ENCODE peak calls at places on chromosomes 7 and 10, in four cellular contexts. G is HepG2, A is K562, R is WTC11. V is an unnamed sample.

GRCh38 chr7:141558544-141559183 is 7.5 kb downstream of the AGK start:
- DNase-seq in R (no peak), A (no peak), G (no peak), V (no peak)

GRCh38 chr10:52755297-52756062 is 17.1 kb downstream of the MBL2 start:
- DNase-seq in G (peak), A (no peak), R (no peak), V (no peak)

GRCh38 chr10:89670926-89671325 is 25.9 kb upstream of the PANK1 start:
- DNase-seq in R (no peak), G (no peak), A (no peak), V (no peak)

GRCh38 chr10:86292462-86293322 is 73.9 kb downstream of the GRID1 start:
- DNase-seq in R (no peak), A (no peak), G (no peak), V (no peak)

GRCh38 chr7:157432957-157433576 is 96.3 kb downstream of the DNAJB6 start:
- DNase-seq in G (no peak), A (peak), R (peak), V (peak)

GRCh38 chr7:108181073-108181985 is 51.2 kb upstream of the LAMB4 start:
- DNase-seq in A (peak), G (peak), R (peak), V (peak)

GRCh38 chr10:11884706-11885423 is 61.7 kb downstream of the PROSER2 start:
- DNase-seq in G (no peak), R (no peak), A (no peak), V (no peak)

GRCh38 chr7:4861673-4862072 is at the start of gene PAPOLB:
- DNase-seq in G (no peak), A (no peak), R (peak), V (no peak)

GRCh38 chr7:149317986-149318672 is 56.1 kb downstream of the ZNF783 start:
- DNase-seq in G (no peak), A (peak), R (peak), V (peak)

GRCh38 chr10:105063796-105064195 is 422.7 kb downstream of the SORCS3 start:
- DNase-seq in A (peak), G (peak), R (peak), V (peak)

GRCh38 chr7:67794544-67794943 is 797.9 kb downstream of the TYW1 start:
- DNase-seq in G (no peak), R (no peak), A (no peak), V (no peak)

GRCh38 chr7:431041-431440 is 88.6 kb downstream of the PDGFA start:
- DNase-seq in G (no peak), A (no peak), R (no peak), V (no peak)

GRCh38 chr10:21488246-21488953 is 37.1 kb downstream of the SKIDA1 start:
- DNase-seq in G (no peak), R (no peak), A (no peak), V (no peak)

GRCh38 chr10:15419279-15419874 is 48.3 kb upstream of the FAM171A1 start:
- DNase-seq in G (peak), A (no peak), R (peak), V (peak)

GRCh38 chr7:152403726-152404125 is 32.1 kb downstream of the KMT2C start:
- DNase-seq in A (no peak), G (no peak), R (no peak), V (no peak)

GRCh38 chr10:49119746-49120145 is 4.4 kb upstream of the VSTM4 start:
- DNase-seq in R (no peak), G (no peak), A (no peak), V (no peak)

GRCh38 chr10:77504196-77504869 is 133.3 kb downstream of the KCNMA1 start:
- DNase-seq in A (no peak), G (no peak), R (no peak), V (no peak)

GRCh38 chr10:75967491-75967890 is 536.1 kb downstream of the LRMDA start:
- DNase-seq in R (peak), A (no peak), G (no peak), V (peak)

GRCh38 chr7:30922596-30922995 is 10.9 kb downstream of the AQP1 start:
- DNase-seq in R (peak), G (no peak), A (no peak), V (no peak)

GRCh38 chr7:98066208-98066607 is 40.5 kb upstream of the LMTK2 start:
- DNase-seq in A (no peak), G (no peak), R (no peak), V (no peak)

GRCh38 chr10:44882146-44882720 is 28.9 kb upstream of the TMEM72 start:
- DNase-seq in R (no peak), G (no peak), A (no peak), V (no peak)

GRCh38 chr10:89391882-89392756 is at the start of gene IFIT1:
- DNase-seq in G (peak), A (peak), R (no peak), V (peak)

GRCh38 chr10:4588824-4589223 is 237.2 kb upstream of the AKR1E2 start:
- DNase-seq in R (no peak), A (no peak), G (no peak), V (no peak)

GRCh38 chr7:150398108-150398964 is 19.2 kb downstream of the ZNF775 start:
- DNase-seq in A (no peak), R (peak), G (no peak), V (no peak)

GRCh38 chr10:28332699-28333098 is 29.8 kb upstream of the MPP7 start:
- DNase-seq in R (no peak), G (no peak), A (no peak), V (no peak)

GRCh38 chr7:30932562-30932961 is 20.9 kb downstream of the AQP1 start:
- DNase-seq in A (peak), G (no peak), R (no peak), V (no peak)

GRCh38 chr7:17989546-17989945 is 38.1 kb downstream of the PRPS1L1 start:
- DNase-seq in R (no peak), A (no peak), G (no peak), V (no peak)

GRCh38 chr7:42931447-42931833 is 534 bp downstream of the PSMA2 start:
- DNase-seq in G (no peak), R (no peak), A (no peak), V (no peak)

GRCh38 chr7:64886956-64887545 is 16.0 kb upstream of the ZNF273 start:
- DNase-seq in A (no peak), G (no peak), R (no peak), V (no peak)

GRCh38 chr10:74882831-74883230 is 56.4 kb downstream of the KAT6B start:
- DNase-seq in G (no peak), A (no peak), R (no peak), V (no peak)

GRCh38 chr7:47624660-47625059 is 42.7 kb upstream of the TNS3 start:
- DNase-seq in R (no peak), A (no peak), G (no peak), V (no peak)

GRCh38 chr7:130822642-130823041 is 88.6 kb upstream of the KLF14 start:
- DNase-seq in R (no peak), G (no peak), A (no peak), V (no peak)

GRCh38 chr10:103013398-103013797 is 95.3 kb downstream of the CNNM2 start:
- DNase-seq in R (no peak), A (no peak), G (no peak), V (no peak)

GRCh38 chr10:103552856-103553742 is 59.6 kb downstream of the NEURL1 start:
- DNase-seq in G (no peak), R (no peak), A (no peak), V (no peak)

GRCh38 chr7:39605087-39605486 is 18.3 kb upstream of the RALA start:
- DNase-seq in G (no peak), A (no peak), R (no peak), V (no peak)

GRCh38 chr7:8120390-8121058 is 141.4 kb downstream of the ICA1 start:
- DNase-seq in A (no peak), R (no peak), G (no peak), V (no peak)

GRCh38 chr7:159226303-159226702 is 81.6 kb upstream of the VIPR2 start:
- DNase-seq in R (no peak), G (no peak), A (no peak), V (no peak)

GRCh38 chr7:75892634-75893272 is 13.9 kb downstream of the RHBDD2 start:
- DNase-seq in A (peak), R (no peak), G (no peak), V (no peak)

GRCh38 chr10:111593578-111593977 is 516.7 kb downstream of the ADRA2A start:
- DNase-seq in A (no peak), G (no peak), R (no peak), V (no peak)

GRCh38 chr10:111595173-111595572 is 518.3 kb downstream of the ADRA2A start:
- DNase-seq in A (no peak), G (no peak), R (no peak), V (no peak)

GRCh38 chr10:111600772-111601171 is 523.9 kb downstream of the ADRA2A start:
- DNase-seq in G (no peak), R (peak), A (no peak), V (no peak)

DNA sequence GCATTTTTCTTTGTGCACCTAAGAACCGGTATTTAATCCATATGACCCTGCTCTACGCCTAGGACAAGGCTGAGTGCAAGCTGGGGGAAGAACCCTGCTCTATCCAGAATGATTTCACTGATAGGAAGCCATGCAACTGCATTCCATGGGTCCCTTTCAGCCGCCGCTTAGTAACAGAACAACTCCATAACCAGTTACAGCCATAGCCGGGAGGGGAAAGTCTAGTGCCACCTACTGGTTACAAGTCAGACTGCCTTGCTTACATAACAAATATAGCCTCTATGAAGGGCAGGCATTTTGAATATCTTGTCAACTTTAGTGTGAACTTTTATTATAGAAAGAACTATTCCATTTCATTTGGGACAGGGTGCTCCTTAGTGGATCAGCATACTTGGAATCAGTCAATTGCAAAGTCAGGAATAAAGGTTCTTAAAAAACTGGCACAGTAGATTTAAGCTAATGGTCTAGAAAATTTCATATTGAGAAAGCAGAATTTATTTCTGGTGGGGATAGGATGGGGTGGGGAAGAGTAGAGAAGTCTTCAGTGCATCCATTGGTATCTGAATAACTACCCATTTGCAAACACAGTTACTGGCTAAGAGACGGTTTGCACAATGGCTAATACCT is 521.7 kb downstream of the ADRA2A start:
- DNase-seq in A (peak), G (peak), R (peak), V (peak)
- TF ChIP-seq ELF4 in A (no peak), G (no peak), R (no peak), V (no peak)

GRCh38 chr7:51224811-51225581 is 91.6 kb downstream of the COBL start:
- DNase-seq in A (peak), R (peak), G (peak), V (peak)
- TF ChIP-seq SP1 in A (no peak), R (no peak), G (no peak), V (no peak)

DNA sequence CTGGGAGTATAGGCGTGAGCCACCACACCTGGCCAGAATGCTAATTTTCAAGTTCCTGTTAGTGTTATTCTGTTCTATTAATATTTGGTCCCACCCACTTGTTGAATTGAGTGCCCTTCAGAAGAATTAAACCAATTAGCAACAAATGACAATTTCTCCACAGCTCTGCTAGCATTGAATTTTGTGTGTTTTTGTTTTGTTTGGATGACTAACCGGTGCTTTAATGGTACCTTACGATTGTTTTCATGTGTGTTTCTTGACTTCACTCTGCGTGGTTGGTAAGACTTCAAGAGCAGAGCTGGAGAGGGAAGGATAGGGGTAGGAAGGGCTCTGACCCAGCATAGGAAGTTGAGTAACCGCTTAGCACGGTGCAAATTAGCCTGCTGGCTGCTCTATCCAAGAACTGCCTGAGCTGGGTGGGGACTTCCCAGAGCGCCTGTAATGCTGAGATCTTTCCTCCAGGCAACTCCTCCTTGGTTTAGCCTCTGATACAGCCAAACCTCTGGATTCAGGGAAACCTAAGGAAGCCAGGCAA is 4.6 kb downstream of the ARPC1B start:
- DNase-seq in R (no peak), G (no peak), A (peak), V (no peak)
- TF ChIP-seq ELF4 in R (no peak), G (no peak), A (no peak), V (no peak)

GRCh38 chr7:87416682-87417587 is 58.5 kb downstream of the ABCB4 start:
- DNase-seq in A (peak), R (peak), G (peak), V (peak)
- TF ChIP-seq SP1 in A (no peak), R (no peak), G (no peak), V (no peak)

GRCh38 chr10:95196053-95196452 is 2.0 kb downstream of the ACSM6 start:
- DNase-seq in R (no peak), G (no peak), A (no peak), V (no peak)

GRCh38 chr10:95188593-95188992 is 5.4 kb upstream of the ACSM6 start:
- DNase-seq in A (no peak), R (no peak), G (peak), V (no peak)

DNA sequence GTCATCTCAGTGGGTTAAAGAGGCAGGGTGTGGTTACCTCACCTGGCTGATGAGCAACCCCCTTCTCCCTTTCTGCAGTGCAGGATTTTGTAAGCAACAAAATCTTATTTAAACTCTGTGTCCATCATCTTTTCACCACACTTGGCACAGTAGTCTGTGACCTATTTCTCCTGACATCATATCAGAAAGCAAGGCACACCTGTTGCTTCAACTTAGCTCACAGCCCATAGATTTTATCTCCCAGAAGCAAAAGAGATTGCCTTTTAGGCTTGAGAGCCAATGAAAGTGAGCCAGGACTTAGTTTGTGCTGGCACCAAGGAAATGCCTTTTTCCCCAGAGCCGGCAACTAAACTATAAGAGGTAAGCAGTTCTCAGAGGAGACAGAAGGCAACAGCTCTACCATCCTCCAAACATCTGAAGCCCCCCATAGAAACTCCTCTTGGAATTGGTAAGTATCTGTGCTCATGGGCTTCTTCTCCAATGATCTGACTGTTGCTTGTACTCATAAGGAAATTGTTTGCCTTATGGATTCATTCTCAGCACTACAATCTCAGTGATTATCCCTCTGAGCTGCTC is at the start of gene ACSM6:
- DNase-seq in G (no peak), A (no peak), R (no peak), V (no peak)
- TF ChIP-seq ELF4 in G (no peak), A (no peak), R (no peak), V (no peak)